ENCODE peak calls at places on chromosomes 13 and 19, in six cellular contexts. L is fibroblast of lung, R is AG04450, C is ascending aorta, I is left lung, Z is IMR-90. U is an unnamed sample.

GRCh38 chr19:50490411-50490811 is 13.8 kb upstream of the GARIN5A start:
- DNase-seq in L (no peak), R (no peak), C (no peak), I (peak; percentile 59), Z (no peak), U (no peak)

GRCh38 chr19:48481846-48482639 is 12.9 kb downstream of the CYTH2 start:
- DNase-seq in L (no peak), R (no peak), C (no peak), I (no peak), Z (no peak), U (no peak)

GRCh38 chr13:97328222-97328790 is 105.7 kb upstream of the RAP2A start:
- DNase-seq in L (peak; percentile 88), R (peak; percentile 58), C (no peak), I (no peak), Z (peak; percentile 86), U (no peak)

GRCh38 chr13:60268203-60268555 is 104.5 kb upstream of the DIAPH3 start:
- DNase-seq in L (no peak), R (no peak), C (no peak), I (no peak), Z (no peak), U (no peak)

GRCh38 chr13:72163671-72164070 is 296.7 kb upstream of the DACH1 start:
- DNase-seq in L (peak; percentile 51), R (no peak), C (no peak), I (no peak), Z (no peak), U (no peak)

GRCh38 chr13:87398047-87398446 is 273.1 kb upstream of the SLITRK5 start:
- DNase-seq in L (no peak), R (no peak), C (no peak), I (no peak), Z (no peak), U (no peak)

GRCh38 chr13:49307365-49307764 is 59.6 kb downstream of the CDADC1 start:
- DNase-seq in L (no peak), R (no peak), C (no peak), I (no peak), Z (no peak), U (no peak)

GRCh38 chr19:29634002-29634401 is 27.9 kb downstream of the POP4 start:
- DNase-seq in L (no peak), R (no peak), C (no peak), I (no peak), Z (no peak), U (no peak)

GRCh38 chr13:93420887-93421286 is 194.3 kb downstream of the GPC6 start:
- DNase-seq in L (no peak), R (no peak), C (no peak), I (no peak), Z (no peak), U (no peak)

GRCh38 chr13:25384747-25385270 is 13.0 kb downstream of the ATP8A2 start:
- DNase-seq in L (no peak), R (no peak), C (no peak), I (no peak), Z (no peak), U (no peak)

GRCh38 chr13:24866488-24866887 is 102.5 kb downstream of the RNF17 start:
- DNase-seq in L (no peak), R (no peak), C (no peak), I (no peak), Z (no peak), U (no peak)

GRCh38 chr19:18733196-18733647 is 49.7 kb downstream of the CRTC1 start:
- DNase-seq in L (peak; percentile 70), R (peak; percentile 85), C (no peak), I (no peak), Z (peak; percentile 93), U (no peak)

GRCh38 chr13:42720116-42720857 is 61.1 kb upstream of the FAM216B start:
- DNase-seq in L (peak; percentile 95), R (peak; percentile 91), C (peak; percentile 9), I (no peak), Z (peak; percentile 99), U (no peak)

GRCh38 chr13:113862191-113862765 is 1.6 kb downstream of the GAS6 start:
- DNase-seq in L (no peak), R (no peak), C (no peak), I (peak; percentile 62), Z (peak; percentile 36), U (no peak)

GRCh38 chr19:3146677-3147100 is 10.9 kb downstream of the GNA15 start:
- DNase-seq in L (no peak), R (no peak), C (no peak), I (peak; percentile 92), Z (no peak), U (peak; percentile 57)

GRCh38 chr13:46555722-46556121 is 2.8 kb downstream of the LRCH1 start:
- DNase-seq in L (no peak), R (no peak), C (no peak), I (no peak), Z (no peak), U (no peak)

GRCh38 chr19:38252935-38253691 is 3.1 kb downstream of the PPP1R14A start:
- DNase-seq in L (no peak), R (no peak), C (peak; percentile 18), I (no peak), Z (no peak), U (no peak)

GRCh38 chr19:47310819-47311218 is 1.2 kb downstream of the C5AR1 start:
- DNase-seq in L (no peak), R (no peak), C (no peak), I (peak; percentile 90), Z (peak; percentile 21), U (no peak)

GRCh38 chr13:95023405-95023804 is 277.8 kb downstream of the ABCC4 start:
- DNase-seq in L (no peak), R (no peak), C (no peak), I (no peak), Z (peak; percentile 26), U (no peak)

GRCh38 chr13:30133976-30134375 is 173.4 kb downstream of the KATNAL1 start:
- DNase-seq in L (no peak), R (no peak), C (no peak), I (no peak), Z (no peak), U (no peak)

GRCh38 chr19:46913852-46914430 is 53.1 kb downstream of the ARHGAP35 start:
- DNase-seq in L (peak; percentile 65), R (no peak), C (no peak), I (no peak), Z (peak; percentile 49), U (no peak)

GRCh38 chr13:57128909-57129308 is 11.8 kb upstream of the PRR20A start:
- DNase-seq in L (no peak), R (no peak), C (no peak), I (no peak), Z (no peak), U (no peak)

GRCh38 chr13:107099661-107100060 is 531.7 kb upstream of the ARGLU1 start:
- DNase-seq in L (peak; percentile 89), R (peak; percentile 49), C (no peak), I (no peak), Z (peak; percentile 93), U (no peak)

GRCh38 chr13:73167046-73167820 is 108.4 kb downstream of the KLF5 start:
- DNase-seq in L (peak; percentile 44), R (no peak), C (no peak), I (no peak), Z (no peak), U (no peak)

GRCh38 chr13:37806666-37807065 is 62.9 kb downstream of the TRPC4 start:
- DNase-seq in L (no peak), R (no peak), C (no peak), I (no peak), Z (no peak), U (no peak)

GRCh38 chr13:93552596-93552995 is 326.0 kb downstream of the GPC6 start:
- DNase-seq in L (no peak), R (no peak), C (no peak), I (no peak), Z (no peak), U (no peak)

GRCh38 chr13:93797463-93797862 is 570.9 kb downstream of the GPC6 start:
- DNase-seq in L (peak; percentile 25), R (no peak), C (no peak), I (no peak), Z (peak; percentile 21), U (no peak)

GRCh38 chr13:36282818-36283432 is 14.7 kb downstream of the CCDC169 start:
- DNase-seq in L (peak; percentile 39), R (peak; percentile 4), C (no peak), I (no peak), Z (peak; percentile 57), U (no peak)

GRCh38 chr13:28498481-28499115 is 3.7 kb upstream of the FLT1 start:
- DNase-seq in L (no peak), R (no peak), C (no peak), I (no peak), Z (no peak), U (no peak)

GRCh38 chr19:53586277-53586691 is 45.5 kb upstream of the DPRX start:
- DNase-seq in L (no peak), R (no peak), C (no peak), I (no peak), Z (no peak), U (no peak)

GRCh38 chr13:62613819-62614218 is 1198.2 kb upstream of the PCDH20 start:
- DNase-seq in L (no peak), R (no peak), C (no peak), I (no peak), Z (no peak), U (no peak)

DNA sequence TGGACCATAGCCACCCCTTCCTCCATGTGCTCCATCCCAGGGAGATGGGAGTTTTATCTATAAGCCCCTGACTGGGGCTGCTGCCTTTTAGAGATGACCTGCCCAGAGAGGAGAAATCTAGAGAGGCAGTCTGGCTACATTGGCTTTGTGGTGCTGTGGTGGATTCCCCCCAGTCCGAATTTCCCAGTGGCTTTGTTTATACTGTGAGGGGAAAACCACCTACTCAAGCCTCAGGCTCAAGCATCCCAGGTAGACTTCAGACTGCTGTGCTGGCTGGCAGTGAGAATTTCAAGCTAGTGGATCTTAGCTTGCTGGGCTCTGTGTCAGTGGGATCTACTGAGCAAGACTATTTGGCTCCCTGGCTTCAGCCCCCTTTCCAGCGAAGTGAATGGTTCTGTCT is 1195.7 kb upstream of the PCDH20 start:
- DNase-seq in L (no peak), R (no peak), C (no peak), I (no peak), Z (no peak), U (no peak)
- H3K9me3 ChIP-seq in L (no peaks in the 10 kb centered on the region), R (no peaks in the 10 kb centered on the region), C (no peaks in the 10 kb centered on the region), I (peaks cover 16% of the 10 kb centered on the region), Z (no peaks in the 10 kb centered on the region), U (peaks cover 2% of the 10 kb centered on the region)

DNA sequence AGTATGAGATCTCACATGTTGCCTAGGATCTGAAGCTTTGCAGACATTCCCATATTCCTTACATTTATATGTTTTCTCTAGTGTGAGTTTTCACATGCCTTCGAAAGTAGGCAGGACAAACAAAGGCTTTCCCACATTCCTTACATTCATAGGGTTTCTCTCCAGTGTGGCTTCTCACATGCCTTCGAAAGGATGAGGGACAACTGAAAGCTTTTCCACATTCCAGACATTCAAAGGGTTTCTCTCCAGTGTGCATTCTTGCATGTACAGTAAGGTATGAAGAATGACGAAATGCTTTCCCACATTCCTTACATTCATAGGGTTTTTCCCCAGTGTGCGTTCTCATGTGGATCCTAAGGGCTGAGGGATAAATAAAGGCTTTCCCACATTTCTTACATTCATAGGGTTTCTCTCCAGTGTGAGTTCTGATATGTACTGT is 14.2 kb downstream of the ZNF699 start:
- DNase-seq in L (peak; percentile 18), R (no peak), C (no peak), I (no peak), Z (no peak), U (no peak)
- H3K9me3 ChIP-seq in L (peaks cover 2% of the 10 kb centered on the region), R (peaks cover 47% of the 10 kb centered on the region), C (peaks cover 100% of the 10 kb centered on the region), I (peaks cover 100% of the 10 kb centered on the region), Z (peaks cover 58% of the 10 kb centered on the region), U (peaks cover 60% of the 10 kb centered on the region)

GRCh38 chr19:31598730-31599238 is 249.5 kb upstream of the TSHZ3 start:
- DNase-seq in L (no peak), R (no peak), C (no peak), I (no peak), Z (no peak), U (no peak)
- H3K9me3 ChIP-seq in L (no peaks in the 10 kb centered on the region), R (no peaks in the 10 kb centered on the region), C (no peaks in the 10 kb centered on the region), I (no peaks in the 10 kb centered on the region), Z (no peaks in the 10 kb centered on the region), U (no peaks in the 10 kb centered on the region)

GRCh38 chr13:111911754-111912452 is 155.0 kb upstream of the SOX1 start:
- DNase-seq in L (no peak), R (no peak), C (no peak), I (no peak), Z (no peak), U (no peak)
- H3K9me3 ChIP-seq in L (no peaks in the 10 kb centered on the region), R (peaks cover 91% of the 10 kb centered on the region), C (no peaks in the 10 kb centered on the region), I (no peaks in the 10 kb centered on the region), Z (peaks cover 63% of the 10 kb centered on the region), U (no peaks in the 10 kb centered on the region)